ENCODE peak calls at places on chromosomes 2 and 18, in five cellular contexts. P, D, S, U and R are unnamed samples.

GRCh38 chr2:126963390-126963789 is 64.7 kb downstream of the TEX51 start:
- DNase-seq in P (no peak), D (no peak), S (no peak), U (no peak), R (no peak)

GRCh38 chr2:203498161-203498560 is 36.9 kb downstream of the RAPH1 start:
- DNase-seq in P (peak), D (no peak), S (no peak), U (no peak), R (no peak)

GRCh38 chr2:113896791-113897190 is 6.9 kb downstream of the ACTR3 start:
- DNase-seq in P (peak), D (no peak), S (no peak), U (no peak), R (no peak)

GRCh38 chr2:151083864-151084263 is 177.8 kb downstream of the RBM43 start:
- DNase-seq in P (no peak), D (no peak), S (no peak), U (no peak), R (no peak)

GRCh38 chr18:45447364-45448265 is 167.7 kb upstream of the SLC14A2 start:
- DNase-seq in P (no peak), D (no peak), S (no peak), U (no peak), R (no peak)

GRCh38 chr2:145012214-145012670 is 492.3 kb upstream of the ZEB2 start:
- DNase-seq in P (peak), D (no peak), S (peak), U (peak), R (no peak)

GRCh38 chr2:239275871-239276812 is 124.7 kb downstream of the HDAC4 start:
- DNase-seq in P (peak), D (no peak), S (no peak), U (peak), R (no peak)

GRCh38 chr2:20496477-20496876 is 49.6 kb downstream of the RHOB start:
- DNase-seq in P (no peak), D (no peak), S (no peak), U (no peak), R (no peak)

GRCh38 chr2:236205867-236206645 is 37.9 kb upstream of the GBX2 start:
- DNase-seq in P (peak), D (no peak), S (no peak), U (no peak), R (no peak)

GRCh38 chr2:96305979-96306308 is 598 bp upstream of the SNRNP200 start:
- DNase-seq in P (no peak), D (no peak), S (no peak), U (no peak), R (no peak)

GRCh38 chr2:145339646-145340045 is 819.7 kb upstream of the ZEB2 start:
- DNase-seq in P (no peak), D (no peak), S (no peak), U (no peak), R (no peak)